ENCODE peak calls at places on chromosomes 11 and 22, in four cellular contexts. V is NCI-H1436, N is ureter, A is C1 segment of cervical spinal cord. C is an unnamed sample.

GRCh38 chr11:78730267-78730824 is 155.7 kb upstream of the NARS2 start:
- DNase-seq in N (no peak), V (no peak), A (no peak), C (no peak)

GRCh38 chr11:96339704-96340554 is 3.1 kb downstream of the MAML2 start:
- DNase-seq in V (no peak), A (peak), N (no peak), C (no peak)

GRCh38 chr22:27918351-27919221 is 470 bp downstream of the PITPNB start:
- DNase-seq in V (peak), A (peak), N (peak), C (peak)

GRCh38 chr22:34068011-34068410 is 147.7 kb upstream of the LARGE1 start:
- DNase-seq in V (no peak), N (no peak), A (no peak), C (no peak)

GRCh38 chr11:78193806-78194205 is 5.1 kb downstream of the USP35 start:
- DNase-seq in N (no peak), V (no peak), A (no peak), C (no peak)

GRCh38 chr22:45949258-45949870 is 27.6 kb downstream of the WNT7B start:
- DNase-seq in V (no peak), N (no peak), A (no peak), C (no peak)

GRCh38 chr11:20161230-20161918 is 1.1 kb upstream of the DBX1 start:
- DNase-seq in V (no peak), N (no peak), A (no peak), C (peak)

GRCh38 chr11:45193695-45194094 is 47.3 kb downstream of the PRDM11 start:
- DNase-seq in A (no peak), V (no peak), N (no peak), C (no peak)

GRCh38 chr22:46381142-46381541 is 45.6 kb downstream of the TRMU start:
- DNase-seq in A (no peak), V (no peak), N (no peak), C (no peak)

GRCh38 chr11:2295971-2296912 is 5.5 kb downstream of the C11orf21 start:
- DNase-seq in A (no peak), V (no peak), N (no peak), C (no peak)

GRCh38 chr11:66228521-66228920 is 39.9 kb upstream of the RAB1B start:
- DNase-seq in V (no peak), A (no peak), N (no peak), C (no peak)

GRCh38 chr22:50089231-50090140 is at the start of gene MOV10L1:
- DNase-seq in V (no peak), N (no peak), A (no peak), C (no peak)

GRCh38 chr22:23383491-23384450 is 196.3 kb downstream of the IGLL1 start:
- DNase-seq in N (no peak), V (peak), A (peak), C (peak)

GRCh38 chr11:133650082-133650481 is 117.8 kb upstream of the OPCML start:
- DNase-seq in N (no peak), A (no peak), V (no peak), C (no peak)

GRCh38 chr11:114616516-114616915 is 20.9 kb upstream of the NXPE4 start:
- DNase-seq in N (no peak), A (no peak), V (no peak), C (no peak)

GRCh38 chr22:20087319-20088262 is 7.5 kb downstream of the DGCR8 start:
- DNase-seq in A (no peak), V (no peak), N (no peak), C (no peak)

GRCh38 chr11:7965386-7965785 is at the start of gene NLRP10:
- DNase-seq in A (no peak), N (no peak), V (no peak), C (no peak)

GRCh38 chr11:133595998-133596590 is 63.8 kb upstream of the OPCML start:
- DNase-seq in A (no peak), N (no peak), V (no peak), C (no peak)

GRCh38 chr11:108063410-108063809 is 54.7 kb downstream of the CUL5 start:
- DNase-seq in A (no peak), V (no peak), N (no peak), C (no peak)

GRCh38 chr11:48017105-48017874 is 36.9 kb downstream of the PTPRJ start:
- DNase-seq in N (no peak), V (no peak), A (no peak), C (no peak)

GRCh38 chr11:130513132-130513531 is 64.7 kb downstream of the ADAMTS15 start:
- DNase-seq in N (peak), V (no peak), A (no peak), C (no peak)

GRCh38 chr11:36257351-36257750 is 31.9 kb downstream of the COMMD9 start:
- DNase-seq in N (no peak), V (no peak), A (no peak), C (no peak)

GRCh38 chr11:19573666-19574065 is 139.0 kb upstream of the NAV2 start:
- DNase-seq in V (no peak), N (peak), A (no peak), C (no peak)

GRCh38 chr22:38762607-38763006 is 6.8 kb upstream of the SUN2 start:
- DNase-seq in A (no peak), N (no peak), V (peak), C (no peak)

GRCh38 chr11:86800076-86800955 is at the start of gene PRSS23:
- DNase-seq in N (no peak), V (peak), A (peak), C (peak)

GRCh38 chr11:31109446-31109845 is 260.1 kb downstream of the DCDC1 start:
- DNase-seq in V (no peak), A (no peak), N (no peak), C (no peak)

GRCh38 chr11:63915961-63916836 is 765 bp downstream of the RCOR2 start:
- DNase-seq in V (peak), N (no peak), A (peak), C (peak)

GRCh38 chr11:11171285-11171684 is 181.8 kb downstream of the CSNK2A3 start:
- DNase-seq in N (no peak), A (no peak), V (no peak), C (no peak)